ENCODE peak calls at places on chromosome 3, in eight cellular contexts. X is T-helper 1 cell; Z is HS-5; S is SHP77; B is CD8-positive, alpha-beta memory T cell; Y is AG09309; D is GM10248; Q is CD8-positive, alpha-beta T cell. K is an unnamed sample.

GRCh38 chr3:122957707-122958210 is 69.8 kb downstream of the SEMA5B start:
- DNase-seq in X (no peak), D (no peak), S (no peak), Z (no peak), Y (no peak), B (no peak), Q (no peak), K (no peak)

GRCh38 chr3:38397320-38397719 is 50.7 kb downstream of the XYLB start:
- DNase-seq in Q (peak; percentile 8), X (no peak), B (no peak), D (no peak), Z (no peak), Y (no peak), S (no peak), K (no peak)

GRCh38 chr3:156787926-156788663 is 38.1 kb upstream of the LEKR1 start:
- DNase-seq in B (no peak), Y (peak; percentile 93), X (no peak), Z (peak; percentile 93), Q (no peak), D (peak; percentile 12), S (no peak), K (no peak)

GRCh38 chr3:159788987-159789386 is 199.6 kb upstream of the IL12A start:
- DNase-seq in B (no peak), S (no peak), Q (no peak), Y (no peak), Z (no peak), D (no peak), X (no peak), K (no peak)

GRCh38 chr3:143168518-143169192 is 49.1 kb downstream of the CHST2 start:
- DNase-seq in Z (peak; percentile 38), D (no peak), B (no peak), Q (no peak), Y (no peak), S (no peak), X (no peak), K (no peak)

GRCh38 chr3:172142074-172143059 is 103.0 kb downstream of the FNDC3B start:
- DNase-seq in B (no peak), D (peak; percentile 53), S (no peak), Q (no peak), X (no peak), Z (no peak), Y (no peak), K (no peak)

GRCh38 chr3:173238091-173238490 is 97.1 kb upstream of the SPATA16 start:
- DNase-seq in B (no peak), Q (no peak), Z (no peak), X (no peak), D (no peak), S (no peak), Y (no peak), K (no peak)

GRCh38 chr3:5016218-5017161 is 37.3 kb downstream of the BHLHE40 start:
- DNase-seq in X (peak; percentile 29), B (peak; percentile 14), Q (peak; percentile 32), S (no peak), Z (no peak), Y (no peak), D (peak; percentile 54), K (peak; percentile 46)

GRCh38 chr3:12545473-12545791 is at the start of gene MKRN2OS:
- DNase-seq in S (no peak), Q (no peak), X (no peak), D (no peak), B (no peak), Y (no peak), Z (no peak), K (no peak)

GRCh38 chr3:195914648-195915473 is 6.5 kb upstream of the TNK2 start:
- DNase-seq in B (peak; percentile 92), Z (peak; percentile 99), D (peak; percentile 94), Y (peak; percentile 90), X (peak; percentile 85), S (no peak), Q (peak; percentile 97), K (peak; percentile 90)

GRCh38 chr3:142586803-142587406 is 8.4 kb upstream of the ATR start:
- DNase-seq in Q (peak; percentile 26), B (no peak), Z (peak; percentile 83), S (peak; percentile 65), Y (peak; percentile 67), D (peak; percentile 39), X (no peak), K (peak; percentile 33)

GRCh38 chr3:54836876-54837275 is 91.0 kb downstream of the LRTM1 start:
- DNase-seq in S (peak; percentile 15), B (no peak), D (no peak), Z (no peak), X (no peak), Q (no peak), Y (no peak), K (no peak)

GRCh38 chr3:86152620-86153019 is 838.3 kb downstream of the VGLL3 start:
- DNase-seq in S (no peak), Q (no peak), Y (no peak), B (no peak), Z (no peak), X (no peak), D (no peak), K (no peak)

K was measured in central memory CD4-positive, alpha-beta T cell.